ENCODE peak calls at places on chromosomes 1 and 21, in five cellular contexts. Z is fibroblast of mammary gland, N is cardiac muscle cell, M is endothelial cell, K is heart left ventricle. J is an unnamed sample.

GRCh38 chr1:85148524-85149250 is 52.1 kb downstream of the SYDE2 start:
- DNase-seq in Z (peak; percentile 48), N (peak; percentile 20), M (no peak), K (no peak), J (peak; percentile 47)

GRCh38 chr1:163655565-163655964 is 333.8 kb downstream of the NUF2 start:
- DNase-seq in Z (peak; percentile 36), N (no peak), M (no peak), K (no peak), J (no peak)

GRCh38 chr1:209787551-209787950 is 3.2 kb upstream of the C1orf74 start:
- DNase-seq in Z (no peak), N (no peak), M (no peak), K (no peak), J (no peak)

GRCh38 chr1:38246955-38247952 is 200.7 kb upstream of the POU3F1 start:
- DNase-seq in Z (peak; percentile 49), N (no peak), M (no peak), K (no peak), J (no peak)

GRCh38 chr1:94974224-94974623 is 47.3 kb upstream of the CNN3 start:
- DNase-seq in Z (peak; percentile 49), N (no peak), M (no peak), K (no peak), J (no peak)

GRCh38 chr1:224199679-224200078 is 16.6 kb downstream of the DEGS1 start:
- DNase-seq in Z (no peak), N (no peak), M (no peak), K (no peak), J (peak; percentile 7)

GRCh38 chr1:163320891-163321290 is 863 bp upstream of the NUF2 start:
- DNase-seq in Z (no peak), N (no peak), M (no peak), K (no peak), J (no peak)

GRCh38 chr1:41823453-41823852 is 95.3 kb downstream of the HIVEP3 start:
- DNase-seq in Z (no peak), N (peak; percentile 58), M (no peak), K (no peak), J (no peak)

GRCh38 chr1:12528021-12528852 is 89.8 kb downstream of the DHRS3 start:
- DNase-seq in Z (peak; percentile 62), N (no peak), M (no peak), K (no peak), J (no peak)

GRCh38 chr1:153866045-153866850 is 56.5 kb downstream of the GATAD2B start:
- DNase-seq in Z (peak; percentile 84), N (no peak), M (no peak), K (no peak), J (no peak)

GRCh38 chr1:6273380-6273891 is 12.5 kb upstream of the GPR153 start:
- DNase-seq in Z (peak; percentile 66), N (no peak), M (no peak), K (no peak), J (no peak)

GRCh38 chr1:156082111-156083091 is at the start of gene MEX3A:
- DNase-seq in Z (peak; percentile 47), N (peak; percentile 94), M (peak; percentile 93), K (peak; percentile 84), J (peak; percentile 89)

GRCh38 chr1:162922196-162922595 is 61.2 kb upstream of the CCDC190 start:
- DNase-seq in Z (no peak), N (no peak), M (no peak), K (no peak), J (no peak)

GRCh38 chr1:109192433-109192832 is 21.3 kb upstream of the SARS1 start:
- DNase-seq in Z (no peak), N (no peak), M (no peak), K (no peak), J (no peak)

GRCh38 chr1:175822575-175822974 is 79.2 kb upstream of the TNR start:
- DNase-seq in Z (peak; percentile 73), N (no peak), M (no peak), K (no peak), J (no peak)

GRCh38 chr1:47534040-47534328 is 96.1 kb downstream of the FOXD2 start:
- DNase-seq in Z (no peak), N (no peak), M (no peak), K (no peak), J (no peak)

GRCh38 chr1:22636369-22636768 is at the start of gene C1QA:
- DNase-seq in Z (no peak), N (no peak), M (no peak), K (peak; percentile 86), J (no peak)

GRCh38 chr1:195076682-195077081 is 1531.6 kb downstream of the KCNT2 start:
- DNase-seq in Z (no peak), N (no peak), M (no peak), K (no peak), J (no peak)

GRCh38 chr21:41768371-41769042 is 1.7 kb upstream of the RIPK4 start:
- DNase-seq in Z (peak; percentile 79), N (peak; percentile 66), M (peak; percentile 72), K (no peak), J (peak; percentile 35)

GRCh38 chr1:119141020-119141424 is 569 bp upstream of the WARS2 start:
- DNase-seq in Z (peak; percentile 49), N (no peak), M (peak; percentile 35), K (no peak), J (no peak)

GRCh38 chr1:119964673-119965363 is 68.5 kb upstream of the ADAM30 start:
- DNase-seq in Z (peak; percentile 80), N (no peak), M (no peak), K (no peak), J (no peak)

GRCh38 chr1:54404263-54404662 is 1.9 kb downstream of the SSBP3 start:
- DNase-seq in Z (no peak), N (no peak), M (no peak), K (no peak), J (no peak)

GRCh38 chr21:36210779-36211659 is 54.4 kb downstream of the DOP1B start:
- DNase-seq in Z (no peak), N (no peak), M (no peak), K (no peak), J (no peak)

GRCh38 chr1:201426395-201427310 is 5.1 kb upstream of the TNNI1 start:
- DNase-seq in Z (no peak), N (peak; percentile 84), M (no peak), K (no peak), J (no peak)

GRCh38 chr1:216223521-216223920 is 199.7 kb downstream of the USH2A start:
- DNase-seq in Z (no peak), N (peak; percentile 10), M (no peak), K (no peak), J (no peak)

GRCh38 chr1:95974586-95974985 is 740.6 kb downstream of the RWDD3 start:
- DNase-seq in Z (peak; percentile 18), N (no peak), M (no peak), K (no peak), J (no peak)

GRCh38 chr1:8439015-8439702 is 121.2 kb downstream of the SLC45A1 start:
- DNase-seq in Z (peak; percentile 82), N (peak; percentile 92), M (peak; percentile 79), K (peak; percentile 88), J (peak; percentile 78)

GRCh38 chr21:45059121-45059520 is 15.3 kb upstream of the ADARB1 start:
- DNase-seq in Z (no peak), N (no peak), M (no peak), K (no peak), J (no peak)

GRCh38 chr21:45057886-45058285 is 16.5 kb upstream of the ADARB1 start:
- DNase-seq in Z (no peak), N (no peak), M (no peak), K (no peak), J (no peak)

GRCh38 chr21:45060089-45060488 is 14.3 kb upstream of the ADARB1 start:
- DNase-seq in Z (no peak), N (no peak), M (no peak), K (no peak), J (no peak)

GRCh38 chr21:45064091-45064490 is 10.3 kb upstream of the ADARB1 start:
- DNase-seq in Z (no peak), N (no peak), M (no peak), K (no peak), J (no peak)

DNA sequence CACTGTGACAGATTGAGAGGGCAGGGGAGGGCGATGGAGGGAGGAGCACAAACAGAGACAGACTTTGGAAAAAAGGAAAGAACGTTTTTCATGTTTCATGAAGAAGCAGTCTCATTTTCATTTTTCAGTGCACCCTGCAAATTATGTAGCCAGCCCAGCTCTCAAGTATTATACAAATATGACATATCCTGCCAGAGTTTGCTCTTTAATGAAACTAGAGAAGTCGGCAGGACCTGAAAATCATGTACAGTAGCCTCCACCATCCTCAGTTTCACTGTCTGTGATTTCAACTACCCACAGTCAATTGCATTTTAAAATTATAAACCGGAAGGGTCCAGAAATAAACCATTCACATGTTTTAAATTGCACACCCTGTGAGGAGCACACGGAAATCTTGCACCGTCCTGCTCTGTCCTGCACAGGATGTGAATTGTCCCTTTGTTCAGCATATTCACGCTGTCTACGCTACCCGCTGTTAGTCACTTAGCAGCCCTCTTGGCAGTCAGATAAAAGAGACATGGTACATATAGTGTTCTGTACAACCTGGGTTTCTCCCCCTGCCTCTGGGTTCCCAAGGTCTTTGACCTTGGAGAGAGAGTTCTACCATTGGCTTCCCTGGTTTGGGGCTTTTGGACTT is 13.6 kb upstream of the ADARB1 start:
- DNase-seq in Z (no peak), N (no peak), M (no peak), K (no peak), J (no peak)
- TF ChIP-seq CTCF in Z (no peak), N (no peak), M (no peak), K (no peak), J (no peak)

GRCh38 chr1:30028939-30029338 is 694.4 kb downstream of the MATN1 start:
- DNase-seq in Z (no peak), N (no peak), M (no peak), K (no peak), J (no peak)
- TF ChIP-seq CTCF in Z (no peak), N (no peak), M (no peak), K (no peak), J (no peak)

GRCh38 chr1:27356628-27357280 is 10.0 kb downstream of the MAP3K6 start:
- DNase-seq in Z (no peak), N (no peak), M (no peak), K (no peak), J (no peak)
- TF ChIP-seq CTCF in Z (no peak), N (no peak), M (no peak), K (no peak), J (no peak)

GRCh38 chr1:183987593-183988318 is 49.8 kb downstream of the COLGALT2 start:
- DNase-seq in Z (no peak), N (peak; percentile 52), M (no peak), K (no peak), J (no peak)

GRCh38 chr1:183989604-183990003 is 47.9 kb downstream of the COLGALT2 start:
- DNase-seq in Z (no peak), N (no peak), M (no peak), K (no peak), J (no peak)

GRCh38 chr1:183983371-183984105 is 54.0 kb downstream of the COLGALT2 start:
- DNase-seq in Z (no peak), N (peak; percentile 51), M (no peak), K (no peak), J (no peak)

GRCh38 chr1:183989078-183989577 is 48.4 kb downstream of the COLGALT2 start:
- DNase-seq in Z (peak; percentile 92), N (no peak), M (no peak), K (no peak), J (peak; percentile 65)

DNA sequence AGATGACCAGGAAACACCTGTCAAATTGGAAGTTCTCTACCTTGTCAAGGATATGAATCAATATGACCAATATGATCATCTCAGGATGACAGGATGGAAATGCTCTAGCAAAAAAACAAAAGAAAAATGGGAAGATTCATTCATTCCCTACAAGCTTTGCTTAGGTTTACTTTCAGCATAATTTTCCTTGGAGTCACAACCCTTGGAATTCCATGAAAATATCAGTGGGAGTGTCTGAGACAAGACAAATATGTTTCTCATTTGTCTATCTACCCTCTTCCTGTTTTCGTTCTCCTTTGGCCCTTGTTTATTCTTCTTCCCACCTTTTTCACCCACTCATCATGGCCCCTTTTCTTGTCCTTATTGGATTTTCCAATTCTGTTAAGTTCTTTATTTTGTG is 50.6 kb downstream of the COLGALT2 start:
- DNase-seq in Z (no peak), N (no peak), M (no peak), K (no peak), J (no peak)
- TF ChIP-seq CTCF in Z (no peak), N (no peak), M (no peak), K (no peak), J (no peak)

J was measured in GM13976.